ENCODE peak calls at places on chromosomes 16 and 17, in eight cellular contexts. One of them, this sample, is unnamed.

GRCh38 chr16:67571981-67572431 is 9.7 kb downstream of the CTCF start:
- DNase-seq in A549: no peak
- DNase-seq in stomach: no peak
- DNase-seq in breast epithelium: no peak
- DNase-seq in astrocyte: peak; percentile 78
- DNase-seq in thoracic aorta: no peak
- DNase-seq in body of pancreas: no peak
- DNase-seq in left ventricle myocardium inferior: no peak
- DNase-seq in this sample: no peak

GRCh38 chr17:32258383-32259121 is 7.1 kb upstream of the RHBDL3 start:
- DNase-seq in stomach: no peak
- DNase-seq in breast epithelium: no peak
- DNase-seq in A549: no peak
- DNase-seq in body of pancreas: no peak
- DNase-seq in left ventricle myocardium inferior: no peak
- DNase-seq in astrocyte: no peak
- DNase-seq in thoracic aorta: no peak
- DNase-seq in this sample: no peak

GRCh38 chr17:77210331-77210730 is 69.6 kb downstream of the SEC14L1 start:
- DNase-seq in astrocyte: no peak
- DNase-seq in body of pancreas: no peak
- DNase-seq in breast epithelium: no peak
- DNase-seq in stomach: no peak
- DNase-seq in thoracic aorta: no peak
- DNase-seq in left ventricle myocardium inferior: no peak
- DNase-seq in A549: no peak
- DNase-seq in this sample: no peak

GRCh38 chr17:13478326-13478830 is 123.4 kb downstream of the HS3ST3A1 start:
- DNase-seq in body of pancreas: no peak
- DNase-seq in thoracic aorta: no peak
- DNase-seq in A549: no peak
- DNase-seq in breast epithelium: no peak
- DNase-seq in stomach: no peak
- DNase-seq in left ventricle myocardium inferior: no peak
- DNase-seq in astrocyte: no peak
- DNase-seq in this sample: peak; percentile 47

GRCh38 chr17:28828294-28829040 is 14.1 kb downstream of the FAM222B start:
- DNase-seq in A549: no peak
- DNase-seq in left ventricle myocardium inferior: no peak
- DNase-seq in body of pancreas: no peak
- DNase-seq in stomach: peak; percentile 20
- DNase-seq in thoracic aorta: no peak
- DNase-seq in astrocyte: peak; percentile 67
- DNase-seq in breast epithelium: peak; percentile 13
- DNase-seq in this sample: no peak

GRCh38 chr16:30535106-30535776 is 583 bp upstream of the ZNF747 start:
- DNase-seq in astrocyte: no peak
- DNase-seq in stomach: no peak
- DNase-seq in thoracic aorta: no peak
- DNase-seq in body of pancreas: no peak
- DNase-seq in A549: no peak
- DNase-seq in left ventricle myocardium inferior: no peak
- DNase-seq in breast epithelium: no peak
- DNase-seq in this sample: no peak

GRCh38 chr17:27471321-27472269 is 15.3 kb downstream of the KSR1 start:
- DNase-seq in astrocyte: peak; percentile 72
- DNase-seq in A549: no peak
- DNase-seq in left ventricle myocardium inferior: no peak
- DNase-seq in breast epithelium: no peak
- DNase-seq in body of pancreas: no peak
- DNase-seq in stomach: no peak
- DNase-seq in thoracic aorta: no peak
- DNase-seq in this sample: no peak

GRCh38 chr16:69438465-69438864 is 14.0 kb downstream of the CYB5B start:
- DNase-seq in A549: no peak
- DNase-seq in breast epithelium: no peak
- DNase-seq in stomach: no peak
- DNase-seq in thoracic aorta: no peak
- DNase-seq in astrocyte: no peak
- DNase-seq in body of pancreas: no peak
- DNase-seq in left ventricle myocardium inferior: no peak
- DNase-seq in this sample: no peak

GRCh38 chr17:82113941-82114340 is 15.9 kb upstream of the FASN start:
- DNase-seq in thoracic aorta: no peak
- DNase-seq in astrocyte: no peak
- DNase-seq in A549: no peak
- DNase-seq in body of pancreas: no peak
- DNase-seq in left ventricle myocardium inferior: no peak
- DNase-seq in breast epithelium: no peak
- DNase-seq in stomach: no peak
- DNase-seq in this sample: no peak

GRCh38 chr16:55470533-55471371 is 8.2 kb upstream of the MMP2 start:
- DNase-seq in thoracic aorta: no peak
- DNase-seq in left ventricle myocardium inferior: no peak
- DNase-seq in stomach: peak; percentile 49
- DNase-seq in body of pancreas: no peak
- DNase-seq in breast epithelium: peak; percentile 76
- DNase-seq in A549: no peak
- DNase-seq in astrocyte: no peak
- DNase-seq in this sample: no peak

GRCh38 chr17:40062347-40063033 is at the start of gene THRA:
- DNase-seq in left ventricle myocardium inferior: peak; percentile 83
- DNase-seq in body of pancreas: peak; percentile 72
- DNase-seq in stomach: peak; percentile 78
- DNase-seq in thoracic aorta: no peak
- DNase-seq in breast epithelium: peak; percentile 47
- DNase-seq in A549: peak; percentile 68
- DNase-seq in astrocyte: no peak
- DNase-seq in this sample: peak; percentile 94

GRCh38 chr17:6559753-6560215 is 3.4 kb upstream of the PITPNM3 start:
- DNase-seq in astrocyte: no peak
- DNase-seq in stomach: no peak
- DNase-seq in breast epithelium: no peak
- DNase-seq in body of pancreas: no peak
- DNase-seq in left ventricle myocardium inferior: no peak
- DNase-seq in thoracic aorta: no peak
- DNase-seq in A549: no peak
- DNase-seq in this sample: no peak

GRCh38 chr16:50289950-50290764 is 23.8 kb downstream of the ADCY7 start:
- DNase-seq in astrocyte: no peak
- DNase-seq in A549: no peak
- DNase-seq in stomach: no peak
- DNase-seq in body of pancreas: no peak
- DNase-seq in thoracic aorta: no peak
- DNase-seq in breast epithelium: no peak
- DNase-seq in left ventricle myocardium inferior: no peak
- DNase-seq in this sample: no peak

GRCh38 chr17:67366193-67367157 is at the start of gene PSMD12:
- DNase-seq in breast epithelium: peak; percentile 91
- DNase-seq in A549: peak; percentile 94
- DNase-seq in thoracic aorta: peak; percentile 75
- DNase-seq in left ventricle myocardium inferior: peak; percentile 95
- DNase-seq in astrocyte: peak; percentile 78
- DNase-seq in body of pancreas: peak; percentile 93
- DNase-seq in stomach: peak; percentile 94
- DNase-seq in this sample: peak; percentile 98

GRCh38 chr17:80632046-80632581 is 87.5 kb downstream of the RPTOR start:
- DNase-seq in stomach: no peak
- DNase-seq in thoracic aorta: no peak
- DNase-seq in breast epithelium: no peak
- DNase-seq in A549: no peak
- DNase-seq in left ventricle myocardium inferior: no peak
- DNase-seq in astrocyte: no peak
- DNase-seq in body of pancreas: no peak
- DNase-seq in this sample: no peak

GRCh38 chr17:32161029-32161428 is 18.7 kb downstream of the RHOT1 start:
- DNase-seq in body of pancreas: no peak
- DNase-seq in astrocyte: peak; percentile 84
- DNase-seq in thoracic aorta: no peak
- DNase-seq in stomach: no peak
- DNase-seq in left ventricle myocardium inferior: no peak
- DNase-seq in breast epithelium: no peak
- DNase-seq in A549: no peak
- DNase-seq in this sample: peak; percentile 57

GRCh38 chr17:2400474-2400866 is 390 bp downstream of the MNT start:
- DNase-seq in astrocyte: no peak
- DNase-seq in left ventricle myocardium inferior: peak; percentile 48
- DNase-seq in thoracic aorta: no peak
- DNase-seq in breast epithelium: no peak
- DNase-seq in body of pancreas: peak; percentile 58
- DNase-seq in A549: no peak
- DNase-seq in stomach: peak; percentile 54
- DNase-seq in this sample: no peak
- H3K4me1 ChIP-seq in astrocyte: peaks cover 57% of the 10 kb centered on the region
- H3K4me1 ChIP-seq in left ventricle myocardium inferior: peaks cover 85% of the 10 kb centered on the region
- H3K4me1 ChIP-seq in thoracic aorta: peaks cover 53% of the 10 kb centered on the region
- H3K4me1 ChIP-seq in breast epithelium: peaks cover 37% of the 10 kb centered on the region
- H3K4me1 ChIP-seq in body of pancreas: peaks cover 71% of the 10 kb centered on the region
- H3K4me1 ChIP-seq in A549: peaks cover 60% of the 10 kb centered on the region
- H3K4me1 ChIP-seq in stomach: peaks cover 73% of the 10 kb centered on the region
- H3K4me1 ChIP-seq in this sample: peaks cover 68% of the 10 kb centered on the region

GRCh38 chr16:8199390-8199789 is 390.9 kb downstream of the TMEM114 start:
- DNase-seq in astrocyte: no peak
- DNase-seq in stomach: no peak
- DNase-seq in body of pancreas: no peak
- DNase-seq in A549: no peak
- DNase-seq in thoracic aorta: no peak
- DNase-seq in left ventricle myocardium inferior: no peak
- DNase-seq in breast epithelium: no peak
- DNase-seq in this sample: no peak

GRCh38 chr16:8194795-8195194 is 395.5 kb downstream of the TMEM114 start:
- DNase-seq in A549: no peak
- DNase-seq in body of pancreas: no peak
- DNase-seq in stomach: no peak
- DNase-seq in left ventricle myocardium inferior: no peak
- DNase-seq in thoracic aorta: no peak
- DNase-seq in astrocyte: no peak
- DNase-seq in breast epithelium: no peak
- DNase-seq in this sample: no peak
- TF ChIP-seq CTCF in A549: no peak
- TF ChIP-seq CTCF in body of pancreas: no peak
- TF ChIP-seq CTCF in stomach: no peak
- TF ChIP-seq CTCF in left ventricle myocardium inferior: peak; percentile 20
- TF ChIP-seq CTCF in thoracic aorta: no peak
- TF ChIP-seq CTCF in astrocyte: no peak
- TF ChIP-seq CTCF in breast epithelium: no peak
- TF ChIP-seq CTCF in this sample: no peak

GRCh38 chr17:35972066-35972465 is 9.2 kb downstream of the CCL16 start:
- DNase-seq in A549: no peak
- DNase-seq in left ventricle myocardium inferior: no peak
- DNase-seq in breast epithelium: no peak
- DNase-seq in body of pancreas: no peak
- DNase-seq in astrocyte: no peak
- DNase-seq in thoracic aorta: no peak
- DNase-seq in stomach: no peak
- DNase-seq in this sample: no peak

GRCh38 chr17:35972945-35973332 is 8.4 kb downstream of the CCL16 start:
- DNase-seq in body of pancreas: no peak
- DNase-seq in breast epithelium: no peak
- DNase-seq in stomach: no peak
- DNase-seq in thoracic aorta: no peak
- DNase-seq in A549: no peak
- DNase-seq in astrocyte: no peak
- DNase-seq in left ventricle myocardium inferior: no peak
- DNase-seq in this sample: no peak

GRCh38 chr17:35972535-35972934 is 8.8 kb downstream of the CCL16 start:
- DNase-seq in A549: no peak
- DNase-seq in stomach: no peak
- DNase-seq in body of pancreas: no peak
- DNase-seq in left ventricle myocardium inferior: no peak
- DNase-seq in astrocyte: no peak
- DNase-seq in thoracic aorta: no peak
- DNase-seq in breast epithelium: no peak
- DNase-seq in this sample: no peak

GRCh38 chr17:35969558-35970442 is 11.5 kb downstream of the CCL16 start:
- DNase-seq in astrocyte: peak; percentile 34
- DNase-seq in A549: peak; percentile 69
- DNase-seq in breast epithelium: peak; percentile 66
- DNase-seq in thoracic aorta: peak; percentile 11
- DNase-seq in stomach: peak; percentile 84
- DNase-seq in body of pancreas: peak; percentile 85
- DNase-seq in left ventricle myocardium inferior: peak; percentile 42
- DNase-seq in this sample: no peak

GRCh38 chr17:35973333-35974260 is 7.7 kb downstream of the CCL16 start:
- DNase-seq in stomach: no peak
- DNase-seq in left ventricle myocardium inferior: no peak
- DNase-seq in thoracic aorta: no peak
- DNase-seq in A549: no peak
- DNase-seq in breast epithelium: no peak
- DNase-seq in astrocyte: peak; percentile 15
- DNase-seq in body of pancreas: peak; percentile 22
- DNase-seq in this sample: peak; percentile 89
- H3K4me1 ChIP-seq in stomach: peaks cover 14% of the 10 kb centered on the region
- H3K4me1 ChIP-seq in left ventricle myocardium inferior: peaks cover 28% of the 10 kb centered on the region
- H3K4me1 ChIP-seq in thoracic aorta: no peaks in the 10 kb centered on the region
- H3K4me1 ChIP-seq in A549: peaks cover 9% of the 10 kb centered on the region
- H3K4me1 ChIP-seq in breast epithelium: no peaks in the 10 kb centered on the region
- H3K4me1 ChIP-seq in astrocyte: no peaks in the 10 kb centered on the region
- H3K4me1 ChIP-seq in body of pancreas: peaks cover 15% of the 10 kb centered on the region
- H3K4me1 ChIP-seq in this sample: peaks cover 24% of the 10 kb centered on the region

GRCh38 chr16:9103546-9103945 is 12.1 kb downstream of the HAPSTR1 start:
- DNase-seq in breast epithelium: no peak
- DNase-seq in stomach: no peak
- DNase-seq in body of pancreas: no peak
- DNase-seq in astrocyte: no peak
- DNase-seq in left ventricle myocardium inferior: no peak
- DNase-seq in A549: no peak
- DNase-seq in thoracic aorta: no peak
- DNase-seq in this sample: no peak

GRCh38 chr16:9099131-9099625 is 7.7 kb downstream of the HAPSTR1 start:
- DNase-seq in breast epithelium: no peak
- DNase-seq in body of pancreas: no peak
- DNase-seq in left ventricle myocardium inferior: no peak
- DNase-seq in astrocyte: peak; percentile 46
- DNase-seq in A549: no peak
- DNase-seq in stomach: peak; percentile 32
- DNase-seq in thoracic aorta: no peak
- DNase-seq in this sample: no peak

GRCh38 chr16:9102379-9102778 is 10.9 kb downstream of the HAPSTR1 start:
- DNase-seq in body of pancreas: no peak
- DNase-seq in astrocyte: peak; percentile 93
- DNase-seq in breast epithelium: peak; percentile 61
- DNase-seq in thoracic aorta: no peak
- DNase-seq in stomach: no peak
- DNase-seq in left ventricle myocardium inferior: no peak
- DNase-seq in A549: no peak
- DNase-seq in this sample: no peak

GRCh38 chr16:9105189-9105588 is 13.7 kb downstream of the HAPSTR1 start:
- DNase-seq in thoracic aorta: no peak
- DNase-seq in astrocyte: peak; percentile 48
- DNase-seq in A549: no peak
- DNase-seq in left ventricle myocardium inferior: no peak
- DNase-seq in breast epithelium: no peak
- DNase-seq in body of pancreas: no peak
- DNase-seq in stomach: no peak
- DNase-seq in this sample: no peak

DNA sequence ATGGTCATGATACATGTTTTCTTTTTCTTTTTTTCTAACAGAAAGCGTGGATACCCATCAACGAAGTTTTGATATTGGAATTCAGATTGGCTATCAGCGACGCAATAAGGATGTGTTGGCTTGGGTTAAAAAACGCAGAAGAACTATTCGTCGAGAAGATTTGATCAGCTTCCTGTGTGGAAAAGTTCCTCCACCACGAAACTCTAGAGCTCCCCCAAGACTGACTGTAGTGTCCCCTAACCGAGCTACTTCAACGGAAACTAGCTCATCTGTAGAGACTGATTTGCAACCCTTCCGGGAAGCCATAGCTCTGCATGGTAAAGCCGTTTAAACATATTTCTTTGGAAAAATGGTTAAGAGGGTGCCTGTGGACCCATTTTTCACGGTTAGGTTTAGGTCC is 11.5 kb downstream of the HAPSTR1 start:
- DNase-seq in body of pancreas: no peak
- DNase-seq in astrocyte: no peak
- DNase-seq in thoracic aorta: no peak
- DNase-seq in breast epithelium: no peak
- DNase-seq in A549: no peak
- DNase-seq in stomach: no peak
- DNase-seq in left ventricle myocardium inferior: no peak
- DNase-seq in this sample: no peak
- TF ChIP-seq CTCF in body of pancreas: no peak
- TF ChIP-seq CTCF in astrocyte: no peak
- TF ChIP-seq CTCF in thoracic aorta: no peak
- TF ChIP-seq CTCF in breast epithelium: no peak
- TF ChIP-seq CTCF in A549: no peak
- TF ChIP-seq CTCF in stomach: no peak
- TF ChIP-seq CTCF in left ventricle myocardium inferior: no peak
- TF ChIP-seq CTCF in this sample: no peak